ENCODE peak calls at places on chromosomes 5 and 9, in seven cellular contexts. One of them, this sample, is unnamed.

GRCh38 chr9:134950404-134950760 is 32.7 kb upstream of the FCN1 start:
- DNase-seq in activated naive CD8-positive, alpha-beta T cell treated with anti-CD3 and anti-CD28 coated beads for 36 hours: no peak
- DNase-seq in NCI-H1694 treated with DMSO at 0.1 percent for 48 hours: no peak
- DNase-seq in mucosa of descending colon: no peak
- DNase-seq in islet precursor cell: no peak
- DNase-seq in T-helper 1 cell: no peak
- DNase-seq in activated T-helper 1 cell treated with anti-CD3 and anti-CD28 coated beads, Interleukin-2, amount 50 U/mL, for 16 hours: no peak
- DNase-seq in this sample: no peak

GRCh38 chr5:14685757-14686156 is 21.2 kb downstream of the OTULIN start:
- DNase-seq in activated naive CD8-positive, alpha-beta T cell treated with anti-CD3 and anti-CD28 coated beads for 36 hours: peak; percentile 62
- DNase-seq in NCI-H1694 treated with DMSO at 0.1 percent for 48 hours: peak; percentile 85
- DNase-seq in mucosa of descending colon: no peak
- DNase-seq in islet precursor cell: no peak
- DNase-seq in T-helper 1 cell: peak; percentile 25
- DNase-seq in activated T-helper 1 cell treated with anti-CD3 and anti-CD28 coated beads, Interleukin-2, amount 50 U/mL, for 16 hours: no peak
- DNase-seq in this sample: peak; percentile 27

GRCh38 chr5:131990716-131991115 is 20.7 kb downstream of the ACSL6 start:
- DNase-seq in activated naive CD8-positive, alpha-beta T cell treated with anti-CD3 and anti-CD28 coated beads for 36 hours: no peak
- DNase-seq in NCI-H1694 treated with DMSO at 0.1 percent for 48 hours: no peak
- DNase-seq in mucosa of descending colon: no peak
- DNase-seq in islet precursor cell: no peak
- DNase-seq in T-helper 1 cell: no peak
- DNase-seq in activated T-helper 1 cell treated with anti-CD3 and anti-CD28 coated beads, Interleukin-2, amount 50 U/mL, for 16 hours: no peak
- DNase-seq in this sample: no peak

GRCh38 chr9:71725590-71726338 is 42.5 kb downstream of the CEMIP2 start:
- DNase-seq in activated naive CD8-positive, alpha-beta T cell treated with anti-CD3 and anti-CD28 coated beads for 36 hours: no peak
- DNase-seq in NCI-H1694 treated with DMSO at 0.1 percent for 48 hours: peak; percentile 14
- DNase-seq in mucosa of descending colon: no peak
- DNase-seq in islet precursor cell: peak; percentile 77
- DNase-seq in T-helper 1 cell: no peak
- DNase-seq in activated T-helper 1 cell treated with anti-CD3 and anti-CD28 coated beads, Interleukin-2, amount 50 U/mL, for 16 hours: no peak
- DNase-seq in this sample: peak; percentile 18

GRCh38 chr9:86503281-86503680 is 149.1 kb upstream of the TUT7 start:
- DNase-seq in activated naive CD8-positive, alpha-beta T cell treated with anti-CD3 and anti-CD28 coated beads for 36 hours: no peak
- DNase-seq in NCI-H1694 treated with DMSO at 0.1 percent for 48 hours: no peak
- DNase-seq in mucosa of descending colon: no peak
- DNase-seq in islet precursor cell: no peak
- DNase-seq in T-helper 1 cell: no peak
- DNase-seq in activated T-helper 1 cell treated with anti-CD3 and anti-CD28 coated beads, Interleukin-2, amount 50 U/mL, for 16 hours: no peak
- DNase-seq in this sample: peak; percentile 56

GRCh38 chr5:1134478-1134877 is 22.6 kb upstream of the SLC12A7 start:
- DNase-seq in activated naive CD8-positive, alpha-beta T cell treated with anti-CD3 and anti-CD28 coated beads for 36 hours: no peak
- DNase-seq in NCI-H1694 treated with DMSO at 0.1 percent for 48 hours: no peak
- DNase-seq in mucosa of descending colon: peak; percentile 54
- DNase-seq in islet precursor cell: no peak
- DNase-seq in T-helper 1 cell: no peak
- DNase-seq in activated T-helper 1 cell treated with anti-CD3 and anti-CD28 coated beads, Interleukin-2, amount 50 U/mL, for 16 hours: no peak
- DNase-seq in this sample: no peak

GRCh38 chr9:96871176-96871575 is 16.9 kb upstream of the ZNF782 start:
- DNase-seq in activated naive CD8-positive, alpha-beta T cell treated with anti-CD3 and anti-CD28 coated beads for 36 hours: no peak
- DNase-seq in NCI-H1694 treated with DMSO at 0.1 percent for 48 hours: no peak
- DNase-seq in mucosa of descending colon: no peak
- DNase-seq in islet precursor cell: no peak
- DNase-seq in T-helper 1 cell: no peak
- DNase-seq in activated T-helper 1 cell treated with anti-CD3 and anti-CD28 coated beads, Interleukin-2, amount 50 U/mL, for 16 hours: no peak
- DNase-seq in this sample: no peak

GRCh38 chr5:175572922-175573321 is 84.9 kb upstream of the HRH2 start:
- DNase-seq in activated naive CD8-positive, alpha-beta T cell treated with anti-CD3 and anti-CD28 coated beads for 36 hours: no peak
- DNase-seq in NCI-H1694 treated with DMSO at 0.1 percent for 48 hours: no peak
- DNase-seq in mucosa of descending colon: no peak
- DNase-seq in islet precursor cell: peak; percentile 59
- DNase-seq in T-helper 1 cell: no peak
- DNase-seq in activated T-helper 1 cell treated with anti-CD3 and anti-CD28 coated beads, Interleukin-2, amount 50 U/mL, for 16 hours: no peak
- DNase-seq in this sample: no peak

GRCh38 chr5:37568893-37569292 is 189.8 kb downstream of the WDR70 start:
- DNase-seq in activated naive CD8-positive, alpha-beta T cell treated with anti-CD3 and anti-CD28 coated beads for 36 hours: no peak
- DNase-seq in NCI-H1694 treated with DMSO at 0.1 percent for 48 hours: no peak
- DNase-seq in mucosa of descending colon: no peak
- DNase-seq in islet precursor cell: no peak
- DNase-seq in T-helper 1 cell: no peak
- DNase-seq in activated T-helper 1 cell treated with anti-CD3 and anti-CD28 coated beads, Interleukin-2, amount 50 U/mL, for 16 hours: no peak
- DNase-seq in this sample: no peak

GRCh38 chr9:83707518-83707767 is 315 bp downstream of the UBQLN1 start:
- DNase-seq in activated naive CD8-positive, alpha-beta T cell treated with anti-CD3 and anti-CD28 coated beads for 36 hours: no peak
- DNase-seq in NCI-H1694 treated with DMSO at 0.1 percent for 48 hours: no peak
- DNase-seq in mucosa of descending colon: no peak
- DNase-seq in islet precursor cell: peak; percentile 90
- DNase-seq in T-helper 1 cell: no peak
- DNase-seq in activated T-helper 1 cell treated with anti-CD3 and anti-CD28 coated beads, Interleukin-2, amount 50 U/mL, for 16 hours: no peak
- DNase-seq in this sample: peak; percentile 50

GRCh38 chr9:118367383-118367782 is 663.2 kb downstream of the TLR4 start:
- DNase-seq in activated naive CD8-positive, alpha-beta T cell treated with anti-CD3 and anti-CD28 coated beads for 36 hours: no peak
- DNase-seq in NCI-H1694 treated with DMSO at 0.1 percent for 48 hours: no peak
- DNase-seq in mucosa of descending colon: no peak
- DNase-seq in islet precursor cell: no peak
- DNase-seq in T-helper 1 cell: no peak
- DNase-seq in activated T-helper 1 cell treated with anti-CD3 and anti-CD28 coated beads, Interleukin-2, amount 50 U/mL, for 16 hours: no peak
- DNase-seq in this sample: no peak

GRCh38 chr9:77498891-77499290 is 149.2 kb downstream of the GNA14 start:
- DNase-seq in activated naive CD8-positive, alpha-beta T cell treated with anti-CD3 and anti-CD28 coated beads for 36 hours: no peak
- DNase-seq in NCI-H1694 treated with DMSO at 0.1 percent for 48 hours: no peak
- DNase-seq in mucosa of descending colon: no peak
- DNase-seq in islet precursor cell: no peak
- DNase-seq in T-helper 1 cell: no peak
- DNase-seq in activated T-helper 1 cell treated with anti-CD3 and anti-CD28 coated beads, Interleukin-2, amount 50 U/mL, for 16 hours: no peak
- DNase-seq in this sample: no peak

GRCh38 chr5:167912944-167913343 is 378.5 kb upstream of the WWC1 start:
- DNase-seq in activated naive CD8-positive, alpha-beta T cell treated with anti-CD3 and anti-CD28 coated beads for 36 hours: no peak
- DNase-seq in NCI-H1694 treated with DMSO at 0.1 percent for 48 hours: no peak
- DNase-seq in mucosa of descending colon: no peak
- DNase-seq in islet precursor cell: peak; percentile 89
- DNase-seq in T-helper 1 cell: no peak
- DNase-seq in activated T-helper 1 cell treated with anti-CD3 and anti-CD28 coated beads, Interleukin-2, amount 50 U/mL, for 16 hours: no peak
- DNase-seq in this sample: no peak

GRCh38 chr5:53569486-53569885 is 9.0 kb downstream of the NDUFS4 start:
- DNase-seq in activated naive CD8-positive, alpha-beta T cell treated with anti-CD3 and anti-CD28 coated beads for 36 hours: no peak
- DNase-seq in NCI-H1694 treated with DMSO at 0.1 percent for 48 hours: no peak
- DNase-seq in mucosa of descending colon: no peak
- DNase-seq in islet precursor cell: no peak
- DNase-seq in T-helper 1 cell: no peak
- DNase-seq in activated T-helper 1 cell treated with anti-CD3 and anti-CD28 coated beads, Interleukin-2, amount 50 U/mL, for 16 hours: no peak
- DNase-seq in this sample: no peak

GRCh38 chr9:69355232-69355631 is 30.2 kb downstream of the ENTREP1 start:
- DNase-seq in activated naive CD8-positive, alpha-beta T cell treated with anti-CD3 and anti-CD28 coated beads for 36 hours: no peak
- DNase-seq in NCI-H1694 treated with DMSO at 0.1 percent for 48 hours: no peak
- DNase-seq in mucosa of descending colon: no peak
- DNase-seq in islet precursor cell: no peak
- DNase-seq in T-helper 1 cell: no peak
- DNase-seq in activated T-helper 1 cell treated with anti-CD3 and anti-CD28 coated beads, Interleukin-2, amount 50 U/mL, for 16 hours: no peak
- DNase-seq in this sample: no peak

GRCh38 chr5:177508837-177509236 is 789 bp downstream of the DOK3 start:
- DNase-seq in activated naive CD8-positive, alpha-beta T cell treated with anti-CD3 and anti-CD28 coated beads for 36 hours: no peak
- DNase-seq in NCI-H1694 treated with DMSO at 0.1 percent for 48 hours: no peak
- DNase-seq in mucosa of descending colon: no peak
- DNase-seq in islet precursor cell: no peak
- DNase-seq in T-helper 1 cell: no peak
- DNase-seq in activated T-helper 1 cell treated with anti-CD3 and anti-CD28 coated beads, Interleukin-2, amount 50 U/mL, for 16 hours: no peak
- DNase-seq in this sample: no peak

GRCh38 chr5:154786414-154786813 is 31.2 kb downstream of the LARP1 start:
- DNase-seq in activated naive CD8-positive, alpha-beta T cell treated with anti-CD3 and anti-CD28 coated beads for 36 hours: no peak
- DNase-seq in NCI-H1694 treated with DMSO at 0.1 percent for 48 hours: no peak
- DNase-seq in mucosa of descending colon: no peak
- DNase-seq in islet precursor cell: no peak
- DNase-seq in T-helper 1 cell: no peak
- DNase-seq in activated T-helper 1 cell treated with anti-CD3 and anti-CD28 coated beads, Interleukin-2, amount 50 U/mL, for 16 hours: no peak
- DNase-seq in this sample: no peak

GRCh38 chr5:137837741-137838389 is 29.8 kb upstream of the MYOT start:
- DNase-seq in activated naive CD8-positive, alpha-beta T cell treated with anti-CD3 and anti-CD28 coated beads for 36 hours: no peak
- DNase-seq in NCI-H1694 treated with DMSO at 0.1 percent for 48 hours: no peak
- DNase-seq in mucosa of descending colon: no peak
- DNase-seq in islet precursor cell: no peak
- DNase-seq in T-helper 1 cell: no peak
- DNase-seq in activated T-helper 1 cell treated with anti-CD3 and anti-CD28 coated beads, Interleukin-2, amount 50 U/mL, for 16 hours: no peak
- DNase-seq in this sample: no peak

GRCh38 chr5:73253047-73253660 is 80.2 kb downstream of the TMEM174 start:
- DNase-seq in activated naive CD8-positive, alpha-beta T cell treated with anti-CD3 and anti-CD28 coated beads for 36 hours: no peak
- DNase-seq in NCI-H1694 treated with DMSO at 0.1 percent for 48 hours: no peak
- DNase-seq in mucosa of descending colon: no peak
- DNase-seq in islet precursor cell: no peak
- DNase-seq in T-helper 1 cell: no peak
- DNase-seq in activated T-helper 1 cell treated with anti-CD3 and anti-CD28 coated beads, Interleukin-2, amount 50 U/mL, for 16 hours: no peak
- DNase-seq in this sample: no peak

GRCh38 chr9:36905101-36906066 is 128.7 kb downstream of the PAX5 start:
- DNase-seq in activated naive CD8-positive, alpha-beta T cell treated with anti-CD3 and anti-CD28 coated beads for 36 hours: no peak
- DNase-seq in NCI-H1694 treated with DMSO at 0.1 percent for 48 hours: no peak
- DNase-seq in mucosa of descending colon: no peak
- DNase-seq in islet precursor cell: peak; percentile 71
- DNase-seq in T-helper 1 cell: no peak
- DNase-seq in activated T-helper 1 cell treated with anti-CD3 and anti-CD28 coated beads, Interleukin-2, amount 50 U/mL, for 16 hours: no peak
- DNase-seq in this sample: no peak

GRCh38 chr5:28576022-28576421 is 1537.6 kb upstream of the CDH9 start:
- DNase-seq in activated naive CD8-positive, alpha-beta T cell treated with anti-CD3 and anti-CD28 coated beads for 36 hours: no peak
- DNase-seq in NCI-H1694 treated with DMSO at 0.1 percent for 48 hours: no peak
- DNase-seq in mucosa of descending colon: no peak
- DNase-seq in islet precursor cell: no peak
- DNase-seq in T-helper 1 cell: no peak
- DNase-seq in activated T-helper 1 cell treated with anti-CD3 and anti-CD28 coated beads, Interleukin-2, amount 50 U/mL, for 16 hours: no peak
- DNase-seq in this sample: no peak

GRCh38 chr5:43514471-43514815 is 505 bp downstream of the C5orf34 start:
- DNase-seq in activated naive CD8-positive, alpha-beta T cell treated with anti-CD3 and anti-CD28 coated beads for 36 hours: no peak
- DNase-seq in NCI-H1694 treated with DMSO at 0.1 percent for 48 hours: peak; percentile 74
- DNase-seq in mucosa of descending colon: no peak
- DNase-seq in islet precursor cell: no peak
- DNase-seq in T-helper 1 cell: no peak
- DNase-seq in activated T-helper 1 cell treated with anti-CD3 and anti-CD28 coated beads, Interleukin-2, amount 50 U/mL, for 16 hours: no peak
- DNase-seq in this sample: peak; percentile 42

GRCh38 chr5:178424141-178424855 is 165.9 kb downstream of the COL23A1 start:
- DNase-seq in activated naive CD8-positive, alpha-beta T cell treated with anti-CD3 and anti-CD28 coated beads for 36 hours: no peak
- DNase-seq in NCI-H1694 treated with DMSO at 0.1 percent for 48 hours: no peak
- DNase-seq in mucosa of descending colon: no peak
- DNase-seq in islet precursor cell: no peak
- DNase-seq in T-helper 1 cell: no peak
- DNase-seq in activated T-helper 1 cell treated with anti-CD3 and anti-CD28 coated beads, Interleukin-2, amount 50 U/mL, for 16 hours: no peak
- DNase-seq in this sample: no peak

GRCh38 chr9:112751059-112751795 is 667 bp downstream of the SNX30 start:
- DNase-seq in activated naive CD8-positive, alpha-beta T cell treated with anti-CD3 and anti-CD28 coated beads for 36 hours: peak; percentile 56
- DNase-seq in NCI-H1694 treated with DMSO at 0.1 percent for 48 hours: peak; percentile 38
- DNase-seq in mucosa of descending colon: peak; percentile 73
- DNase-seq in islet precursor cell: peak; percentile 96
- DNase-seq in T-helper 1 cell: peak; percentile 19
- DNase-seq in activated T-helper 1 cell treated with anti-CD3 and anti-CD28 coated beads, Interleukin-2, amount 50 U/mL, for 16 hours: no peak
- DNase-seq in this sample: no peak

GRCh38 chr9:126228779-126229444 is 97.7 kb upstream of the MVB12B start:
- DNase-seq in activated naive CD8-positive, alpha-beta T cell treated with anti-CD3 and anti-CD28 coated beads for 36 hours: peak; percentile 65
- DNase-seq in NCI-H1694 treated with DMSO at 0.1 percent for 48 hours: peak; percentile 58
- DNase-seq in mucosa of descending colon: peak; percentile 80
- DNase-seq in islet precursor cell: peak; percentile 86
- DNase-seq in T-helper 1 cell: peak; percentile 48
- DNase-seq in activated T-helper 1 cell treated with anti-CD3 and anti-CD28 coated beads, Interleukin-2, amount 50 U/mL, for 16 hours: peak; percentile 29
- DNase-seq in this sample: peak; percentile 36

GRCh38 chr9:135879619-135880018 is 27.7 kb downstream of the CAMSAP1 start:
- DNase-seq in activated naive CD8-positive, alpha-beta T cell treated with anti-CD3 and anti-CD28 coated beads for 36 hours: no peak
- DNase-seq in NCI-H1694 treated with DMSO at 0.1 percent for 48 hours: no peak
- DNase-seq in mucosa of descending colon: no peak
- DNase-seq in islet precursor cell: no peak
- DNase-seq in T-helper 1 cell: no peak
- DNase-seq in activated T-helper 1 cell treated with anti-CD3 and anti-CD28 coated beads, Interleukin-2, amount 50 U/mL, for 16 hours: no peak
- DNase-seq in this sample: no peak

GRCh38 chr5:173027905-173028304 is 28.2 kb upstream of the CREBRF start:
- DNase-seq in activated naive CD8-positive, alpha-beta T cell treated with anti-CD3 and anti-CD28 coated beads for 36 hours: no peak
- DNase-seq in NCI-H1694 treated with DMSO at 0.1 percent for 48 hours: no peak
- DNase-seq in mucosa of descending colon: no peak
- DNase-seq in islet precursor cell: no peak
- DNase-seq in T-helper 1 cell: no peak
- DNase-seq in activated T-helper 1 cell treated with anti-CD3 and anti-CD28 coated beads, Interleukin-2, amount 50 U/mL, for 16 hours: no peak
- DNase-seq in this sample: no peak

GRCh38 chr5:163941068-163941467 is 435.6 kb downstream of the MAT2B start:
- DNase-seq in activated naive CD8-positive, alpha-beta T cell treated with anti-CD3 and anti-CD28 coated beads for 36 hours: no peak
- DNase-seq in NCI-H1694 treated with DMSO at 0.1 percent for 48 hours: no peak
- DNase-seq in mucosa of descending colon: no peak
- DNase-seq in islet precursor cell: no peak
- DNase-seq in T-helper 1 cell: no peak
- DNase-seq in activated T-helper 1 cell treated with anti-CD3 and anti-CD28 coated beads, Interleukin-2, amount 50 U/mL, for 16 hours: no peak
- DNase-seq in this sample: no peak

GRCh38 chr9:81814794-81815464 is 113.3 kb upstream of the SPATA31D4 start:
- DNase-seq in activated naive CD8-positive, alpha-beta T cell treated with anti-CD3 and anti-CD28 coated beads for 36 hours: no peak
- DNase-seq in NCI-H1694 treated with DMSO at 0.1 percent for 48 hours: no peak
- DNase-seq in mucosa of descending colon: no peak
- DNase-seq in islet precursor cell: no peak
- DNase-seq in T-helper 1 cell: no peak
- DNase-seq in activated T-helper 1 cell treated with anti-CD3 and anti-CD28 coated beads, Interleukin-2, amount 50 U/mL, for 16 hours: no peak
- DNase-seq in this sample: no peak

GRCh38 chr5:33180900-33181299 is 259.9 kb upstream of the TARS1 start:
- DNase-seq in activated naive CD8-positive, alpha-beta T cell treated with anti-CD3 and anti-CD28 coated beads for 36 hours: no peak
- DNase-seq in NCI-H1694 treated with DMSO at 0.1 percent for 48 hours: peak; percentile 29
- DNase-seq in mucosa of descending colon: no peak
- DNase-seq in islet precursor cell: no peak
- DNase-seq in T-helper 1 cell: no peak
- DNase-seq in activated T-helper 1 cell treated with anti-CD3 and anti-CD28 coated beads, Interleukin-2, amount 50 U/mL, for 16 hours: no peak
- DNase-seq in this sample: peak; percentile 33

GRCh38 chr9:127018935-127019334 is 103.5 kb downstream of the ANGPTL2 start:
- DNase-seq in activated naive CD8-positive, alpha-beta T cell treated with anti-CD3 and anti-CD28 coated beads for 36 hours: no peak
- DNase-seq in NCI-H1694 treated with DMSO at 0.1 percent for 48 hours: no peak
- DNase-seq in mucosa of descending colon: no peak
- DNase-seq in islet precursor cell: no peak
- DNase-seq in T-helper 1 cell: no peak
- DNase-seq in activated T-helper 1 cell treated with anti-CD3 and anti-CD28 coated beads, Interleukin-2, amount 50 U/mL, for 16 hours: no peak
- DNase-seq in this sample: no peak

GRCh38 chr9:2599896-2600295 is 21.7 kb upstream of the VLDLR start:
- DNase-seq in activated naive CD8-positive, alpha-beta T cell treated with anti-CD3 and anti-CD28 coated beads for 36 hours: no peak
- DNase-seq in NCI-H1694 treated with DMSO at 0.1 percent for 48 hours: no peak
- DNase-seq in mucosa of descending colon: no peak
- DNase-seq in islet precursor cell: no peak
- DNase-seq in T-helper 1 cell: no peak
- DNase-seq in activated T-helper 1 cell treated with anti-CD3 and anti-CD28 coated beads, Interleukin-2, amount 50 U/mL, for 16 hours: no peak
- DNase-seq in this sample: no peak

GRCh38 chr9:111038336-111039202 is at the start of gene LPAR1:
- DNase-seq in activated naive CD8-positive, alpha-beta T cell treated with anti-CD3 and anti-CD28 coated beads for 36 hours: no peak
- DNase-seq in NCI-H1694 treated with DMSO at 0.1 percent for 48 hours: no peak
- DNase-seq in mucosa of descending colon: peak; percentile 82
- DNase-seq in islet precursor cell: peak; percentile 80
- DNase-seq in T-helper 1 cell: no peak
- DNase-seq in activated T-helper 1 cell treated with anti-CD3 and anti-CD28 coated beads, Interleukin-2, amount 50 U/mL, for 16 hours: no peak
- DNase-seq in this sample: peak; percentile 50

GRCh38 chr9:133348763-133349573 is 950 bp downstream of the RPL7A start:
- DNase-seq in activated naive CD8-positive, alpha-beta T cell treated with anti-CD3 and anti-CD28 coated beads for 36 hours: no peak
- DNase-seq in NCI-H1694 treated with DMSO at 0.1 percent for 48 hours: no peak
- DNase-seq in mucosa of descending colon: no peak
- DNase-seq in islet precursor cell: no peak
- DNase-seq in T-helper 1 cell: no peak
- DNase-seq in activated T-helper 1 cell treated with anti-CD3 and anti-CD28 coated beads, Interleukin-2, amount 50 U/mL, for 16 hours: no peak
- DNase-seq in this sample: no peak

GRCh38 chr9:100515578-100516494 is 42.9 kb downstream of the TMEFF1 start:
- DNase-seq in activated naive CD8-positive, alpha-beta T cell treated with anti-CD3 and anti-CD28 coated beads for 36 hours: no peak
- DNase-seq in NCI-H1694 treated with DMSO at 0.1 percent for 48 hours: no peak
- DNase-seq in mucosa of descending colon: no peak
- DNase-seq in islet precursor cell: no peak
- DNase-seq in T-helper 1 cell: no peak
- DNase-seq in activated T-helper 1 cell treated with anti-CD3 and anti-CD28 coated beads, Interleukin-2, amount 50 U/mL, for 16 hours: no peak
- DNase-seq in this sample: no peak

GRCh38 chr9:88828492-88828974 is 162.7 kb upstream of the S1PR3 start:
- DNase-seq in activated naive CD8-positive, alpha-beta T cell treated with anti-CD3 and anti-CD28 coated beads for 36 hours: no peak
- DNase-seq in NCI-H1694 treated with DMSO at 0.1 percent for 48 hours: no peak
- DNase-seq in mucosa of descending colon: no peak
- DNase-seq in islet precursor cell: no peak
- DNase-seq in T-helper 1 cell: no peak
- DNase-seq in activated T-helper 1 cell treated with anti-CD3 and anti-CD28 coated beads, Interleukin-2, amount 50 U/mL, for 16 hours: no peak
- DNase-seq in this sample: no peak

GRCh38 chr5:55773057-55773456 is 35.2 kb downstream of the DDX4 start:
- DNase-seq in activated naive CD8-positive, alpha-beta T cell treated with anti-CD3 and anti-CD28 coated beads for 36 hours: no peak
- DNase-seq in NCI-H1694 treated with DMSO at 0.1 percent for 48 hours: no peak
- DNase-seq in mucosa of descending colon: no peak
- DNase-seq in islet precursor cell: no peak
- DNase-seq in T-helper 1 cell: no peak
- DNase-seq in activated T-helper 1 cell treated with anti-CD3 and anti-CD28 coated beads, Interleukin-2, amount 50 U/mL, for 16 hours: no peak
- DNase-seq in this sample: no peak

GRCh38 chr9:4147476-4148214 is 152.2 kb downstream of the GLIS3 start:
- DNase-seq in activated naive CD8-positive, alpha-beta T cell treated with anti-CD3 and anti-CD28 coated beads for 36 hours: no peak
- DNase-seq in NCI-H1694 treated with DMSO at 0.1 percent for 48 hours: no peak
- DNase-seq in mucosa of descending colon: peak; percentile 38
- DNase-seq in islet precursor cell: peak; percentile 61
- DNase-seq in T-helper 1 cell: no peak
- DNase-seq in activated T-helper 1 cell treated with anti-CD3 and anti-CD28 coated beads, Interleukin-2, amount 50 U/mL, for 16 hours: no peak
- DNase-seq in this sample: no peak

This sample was measured in GM04504.